ENCODE peak calls at places on chromosomes 12 and 14, in seven cellular contexts. L is upper lobe of right lung, W is A549, O is right atrium auricular region, I is neural progenitor cell, X is lung, E is heart left ventricle. Z is an unnamed sample.

GRCh38 chr14:63383776-63384367 is 65.1 kb upstream of the GPHB5 start:
- DNase-seq in L (no peak), W (no peak), O (no peak), I (no peak), X (no peak), E (no peak), Z (no peak)

GRCh38 chr14:61126083-61126962 is 145.3 kb downstream of the SLC38A6 start:
- DNase-seq in L (no peak), W (no peak), O (no peak), I (no peak), X (no peak), E (no peak), Z (no peak)

GRCh38 chr12:6049992-6050391 is 74.5 kb downstream of the VWF start:
- DNase-seq in L (no peak), W (no peak), O (no peak), I (no peak), X (no peak), E (no peak), Z (no peak)

GRCh38 chr14:50860478-50861086 is 11.3 kb upstream of the ABHD12B start:
- DNase-seq in L (peak), W (peak), O (peak), I (peak), X (peak), E (peak), Z (peak)

GRCh38 chr12:111155020-111155419 is 213.9 kb downstream of the PHETA1 start:
- DNase-seq in L (no peak), W (no peak), O (no peak), I (no peak), X (no peak), E (no peak), Z (no peak)

GRCh38 chr12:3135522-3136461 is 58.6 kb downstream of the TSPAN9 start:
- DNase-seq in L (no peak), W (peak), O (no peak), I (peak), X (no peak), E (peak), Z (peak)

GRCh38 chr12:59811991-59812390 is 216.2 kb downstream of the SLC16A7 start:
- DNase-seq in L (no peak), W (no peak), O (no peak), I (no peak), X (no peak), E (no peak), Z (no peak)

GRCh38 chr12:98532687-98533304 is 17.4 kb downstream of the TMPO start:
- DNase-seq in L (no peak), W (peak), O (no peak), I (peak), X (no peak), E (no peak), Z (peak)

GRCh38 chr12:57096748-57097553 is 8.0 kb downstream of the NAB2 start:
- DNase-seq in L (no peak), W (no peak), O (no peak), I (no peak), X (no peak), E (no peak), Z (no peak)

GRCh38 chr14:105497671-105498429 is 6.8 kb downstream of the TEDC1 start:
- DNase-seq in L (peak), W (no peak), O (no peak), I (no peak), X (no peak), E (peak), Z (no peak)

GRCh38 chr12:48001426-48002178 is 2.7 kb downstream of the COL2A1 start:
- DNase-seq in L (no peak), W (no peak), O (no peak), I (peak), X (no peak), E (peak), Z (peak)

GRCh38 chr12:49824416-49824815 is 3.8 kb downstream of the NCKAP5L start:
- DNase-seq in L (no peak), W (no peak), O (no peak), I (no peak), X (no peak), E (no peak), Z (no peak)

GRCh38 chr14:93042968-93043940 is 72.5 kb downstream of the ITPK1 start:
- DNase-seq in L (peak), W (peak), O (peak), I (no peak), X (peak), E (peak), Z (no peak)

GRCh38 chr14:31560759-31561154 is 447 bp upstream of the NUBPL start:
- DNase-seq in L (no peak), W (no peak), O (no peak), I (no peak), X (no peak), E (no peak), Z (no peak)

GRCh38 chr12:18224745-18225144 is 36.6 kb upstream of the PIK3C2G start:
- DNase-seq in L (no peak), W (peak), O (no peak), I (peak), X (no peak), E (no peak), Z (no peak)
- TF ChIP-seq CTCF in L (peak), W (peak), O (no peak), I (peak), X (no peak), E (no peak), Z (peak)

GRCh38 chr14:36605506-36605857 is 23.1 kb upstream of the NKX2-8 start:
- DNase-seq in L (no peak), W (no peak), O (no peak), I (no peak), X (no peak), E (no peak), Z (no peak)
- TF ChIP-seq CTCF in L (no peak), W (no peak), O (no peak), I (peak), X (no peak), E (no peak), Z (no peak)

DNA sequence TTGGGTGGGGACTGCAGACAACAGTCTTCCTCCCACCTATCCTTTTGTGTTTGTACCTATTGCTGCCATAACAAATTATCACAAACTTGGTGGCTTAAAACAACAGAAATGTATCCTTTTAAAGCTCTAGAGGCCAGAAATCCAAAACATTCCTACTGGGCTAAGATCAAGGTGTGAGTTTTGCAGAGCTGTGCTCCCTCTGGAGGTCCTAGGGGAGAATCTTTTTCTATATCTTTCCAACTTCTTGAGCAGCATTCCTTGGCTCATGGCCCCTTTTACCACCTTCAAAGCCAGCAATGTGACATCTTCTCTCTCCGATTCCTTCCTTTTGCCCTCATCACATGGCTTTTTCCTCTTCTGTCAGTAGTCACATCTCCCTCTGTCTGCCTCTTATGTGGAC is 190.6 kb downstream of the TTC8 start:
- DNase-seq in L (no peak), W (no peak), O (no peak), I (no peak), X (no peak), E (no peak), Z (no peak)
- TF ChIP-seq CTCF in L (no peak), W (no peak), O (no peak), I (no peak), X (no peak), E (no peak), Z (no peak)

GRCh38 chr14:29089849-29090248 is 323.3 kb downstream of the FOXG1 start:
- DNase-seq in L (no peak), W (no peak), O (no peak), I (no peak), X (no peak), E (no peak), Z (no peak)

GRCh38 chr14:29085546-29085945 is 319.0 kb downstream of the FOXG1 start:
- DNase-seq in L (no peak), W (peak), O (no peak), I (peak), X (no peak), E (no peak), Z (peak)
- TF ChIP-seq CTCF in L (peak), W (no peak), O (no peak), I (peak), X (no peak), E (no peak), Z (peak)

DNA sequence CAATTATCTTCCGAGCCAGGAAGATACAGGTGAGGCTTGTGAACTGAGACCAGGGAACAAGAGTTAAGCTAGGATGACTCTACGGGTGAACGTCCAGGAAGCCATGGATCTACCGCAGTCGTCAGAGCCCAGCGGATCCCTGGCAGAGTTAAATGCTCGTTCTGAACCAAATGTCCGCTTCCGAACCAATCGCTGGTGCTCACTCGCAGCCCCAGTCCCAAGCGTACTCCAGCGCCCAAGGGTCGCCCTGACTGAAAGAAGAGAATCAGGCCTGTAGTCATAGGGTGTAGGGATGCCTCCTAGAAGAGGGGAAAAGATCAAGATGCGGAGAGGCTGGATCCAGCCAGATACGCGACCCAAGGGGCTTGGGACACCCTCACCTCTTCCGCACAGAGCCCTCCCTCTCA is 283 bp downstream of the VIPAS39 start:
- DNase-seq in L (no peak), W (no peak), O (no peak), I (no peak), X (no peak), E (no peak), Z (no peak)
- TF ChIP-seq CTCF in L (no peak), W (no peak), O (no peak), I (no peak), X (no peak), E (no peak), Z (no peak)

Z was measured in endothelial cell.